ENCODE peak calls at places on chromosomes 5 and 9, in nine cellular contexts. I is fibroblast of lung; K is CD4-positive, CD25-positive, alpha-beta regulatory T cell; H is dorsolateral prefrontal cortex; Q is PC-9; N is fibroblast of the aortic adventitia; V is IMR-90; A is coronary artery; W is NB4. Y is an unnamed sample.

GRCh38 chr5:150488519-150489357 is 19.2 kb upstream of the NDST1 start:
- DNase-seq in I (peak; percentile 87), K (no peak), H (peak; percentile 44), Q (peak; percentile 43), N (peak; percentile 91), V (peak; percentile 59), A (peak; percentile 95), W (peak; percentile 93), Y (no peak)

GRCh38 chr5:128674837-128675446 is 136.9 kb upstream of the FBN2 start:
- DNase-seq in I (peak; percentile 11), K (peak; percentile 25), H (no peak), Q (no peak), N (peak; percentile 57), V (peak; percentile 57), A (no peak), W (peak; percentile 53), Y (peak; percentile 66)

GRCh38 chr5:104347119-104347708 is 784.6 kb upstream of the NUDT12 start:
- DNase-seq in I (peak; percentile 38), K (no peak), H (no peak), Q (no peak), N (peak; percentile 59), V (peak; percentile 38), A (no peak), W (peak; percentile 22), Y (peak; percentile 25)

GRCh38 chr9:22100626-22101025 is 91.5 kb upstream of the CDKN2B start:
- DNase-seq in I (no peak), K (no peak), H (no peak), Q (no peak), N (no peak), V (no peak), A (no peak), W (no peak), Y (no peak)

GRCh38 chr5:90529939-90530677 is 724 bp upstream of the LYSMD3 start:
- DNase-seq in I (peak; percentile 79), K (peak; percentile 81), H (peak; percentile 73), Q (peak; percentile 71), N (peak; percentile 84), V (peak; percentile 82), A (peak; percentile 81), W (peak; percentile 83), Y (peak; percentile 83)

GRCh38 chr9:129225815-129226214 is 47.8 kb upstream of the IER5L start:
- DNase-seq in I (peak; percentile 95), K (peak; percentile 72), H (peak; percentile 47), Q (peak; percentile 68), N (peak; percentile 97), V (peak; percentile 73), A (no peak), W (peak; percentile 85), Y (peak; percentile 63)

GRCh38 chr9:78592866-78593265 is 295.9 kb downstream of the PSAT1 start:
- DNase-seq in I (peak; percentile 82), K (no peak), H (no peak), Q (no peak), N (no peak), V (peak; percentile 78), A (no peak), W (no peak), Y (peak; percentile 14)

GRCh38 chr9:68746564-68746963 is 41.5 kb downstream of the PIP5K1B start:
- DNase-seq in I (no peak), K (no peak), H (no peak), Q (no peak), N (no peak), V (no peak), A (no peak), W (no peak), Y (no peak)

GRCh38 chr9:137570566-137570965 is 8.2 kb downstream of the DPH7 start:
- DNase-seq in I (no peak), K (no peak), H (no peak), Q (no peak), N (no peak), V (no peak), A (no peak), W (no peak), Y (no peak)

GRCh38 chr9:33480094-33480493 is 6.4 kb upstream of the NOL6 start:
- DNase-seq in I (no peak), K (no peak), H (no peak), Q (no peak), N (no peak), V (no peak), A (no peak), W (no peak), Y (no peak)

GRCh38 chr5:34436761-34437501 is 219.2 kb upstream of the RAI14 start:
- DNase-seq in I (peak; percentile 30), K (no peak), H (no peak), Q (no peak), N (peak; percentile 27), V (peak; percentile 79), A (no peak), W (no peak), Y (no peak)

GRCh38 chr5:142353093-142353472 is 28.3 kb upstream of the SPRY4 start:
- DNase-seq in I (no peak), K (peak; percentile 14), H (no peak), Q (peak; percentile 35), N (no peak), V (no peak), A (no peak), W (peak; percentile 19), Y (no peak)

GRCh38 chr9:123327697-123328100 is 28.3 kb upstream of the CRB2 start:
- DNase-seq in I (no peak), K (no peak), H (no peak), Q (peak; percentile 95), N (no peak), V (no peak), A (no peak), W (no peak), Y (peak; percentile 91)

GRCh38 chr5:72366324-72366976 is 46.3 kb downstream of the PTCD2 start:
- DNase-seq in I (peak; percentile 72), K (peak; percentile 62), H (peak; percentile 54), Q (peak; percentile 76), N (peak; percentile 93), V (peak; percentile 80), A (no peak), W (peak; percentile 80), Y (peak; percentile 81)

GRCh38 chr9:4986291-4986690 is 1.2 kb downstream of the JAK2 start:
- DNase-seq in I (no peak), K (no peak), H (no peak), Q (no peak), N (peak; percentile 46), V (peak; percentile 13), A (no peak), W (no peak), Y (no peak)

GRCh38 chr5:83042507-83042906 is 34.7 kb downstream of the TMEM167A start:
- DNase-seq in I (no peak), K (no peak), H (no peak), Q (no peak), N (no peak), V (no peak), A (no peak), W (no peak), Y (no peak)

GRCh38 chr9:77750284-77750683 is 102.2 kb upstream of the GNA14 start:
- DNase-seq in I (peak; percentile 65), K (no peak), H (no peak), Q (no peak), N (peak; percentile 38), V (peak; percentile 60), A (no peak), W (no peak), Y (no peak)

GRCh38 chr5:43572357-43572756 is 15.5 kb upstream of the PAIP1 start:
- DNase-seq in I (peak; percentile 38), K (no peak), H (no peak), Q (no peak), N (peak; percentile 70), V (no peak), A (no peak), W (no peak), Y (no peak)

GRCh38 chr9:93184439-93185221 is 691 bp downstream of the WNK2 start:
- DNase-seq in I (no peak), K (no peak), H (no peak), Q (no peak), N (no peak), V (no peak), A (no peak), W (no peak), Y (no peak)

GRCh38 chr5:6714221-6715041 is 1.2 kb downstream of the TENT4A start:
- DNase-seq in I (peak; percentile 13), K (peak; percentile 39), H (no peak), Q (no peak), N (no peak), V (no peak), A (no peak), W (peak; percentile 57), Y (no peak)

GRCh38 chr5:66710557-66710956 is 114.4 kb downstream of the MAST4 start:
- DNase-seq in I (peak; percentile 84), K (no peak), H (no peak), Q (no peak), N (peak; percentile 80), V (peak; percentile 4), A (no peak), W (no peak), Y (peak; percentile 6)

GRCh38 chr5:115179959-115180709 is 10.4 kb upstream of the TRIM36 start:
- DNase-seq in I (peak; percentile 25), K (peak; percentile 25), H (no peak), Q (no peak), N (no peak), V (peak; percentile 4), A (no peak), W (peak; percentile 79), Y (peak; percentile 10)
- H3K4me3 ChIP-seq in I (peak overlapping the region; percentile 61), K (peak overlapping the region; percentile 44), H (peak overlapping the region; percentile 67), Q (no peak overlapping the region), N (peak overlapping the region; percentile 61), V (peak overlapping the region; percentile 35), A (peak overlapping the region; percentile 83), W (peak overlapping the region; percentile 59), Y (peak overlapping the region; percentile 18)

DNA sequence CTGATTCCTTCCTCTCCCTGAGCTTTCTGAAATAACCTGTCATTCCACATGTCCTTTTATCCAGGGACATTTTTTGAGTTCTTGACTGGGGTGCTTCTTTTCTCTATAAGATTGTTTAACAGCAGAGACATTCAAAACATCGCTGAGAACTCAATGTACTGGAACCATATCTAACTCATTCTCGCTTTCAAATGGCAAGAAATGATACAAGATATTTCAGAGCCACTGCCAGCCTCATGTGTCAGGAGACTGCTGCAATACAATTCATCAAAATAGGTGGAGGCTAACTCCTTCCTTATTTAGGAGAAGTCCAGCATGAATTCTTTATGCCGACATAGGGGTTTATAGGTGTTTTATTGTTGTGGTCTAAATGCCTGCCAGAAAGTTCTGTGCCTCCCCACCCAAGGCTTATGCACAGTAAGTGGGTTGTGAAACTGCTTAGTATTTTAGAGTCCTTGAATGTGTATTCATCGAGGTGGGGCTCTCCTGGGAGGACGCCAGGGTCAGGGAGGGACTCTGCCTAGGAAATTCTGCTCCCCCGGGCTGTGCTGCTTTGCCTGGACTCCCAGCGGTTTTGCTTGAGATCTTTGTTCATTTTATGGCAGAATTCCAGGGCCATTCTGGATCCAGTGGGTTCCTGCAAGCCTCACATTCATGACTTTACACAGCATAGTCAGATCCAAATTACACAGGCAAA is 53.9 kb downstream of the ZNF474 start:
- DNase-seq in I (peak; percentile 91), K (no peak), H (peak; percentile 33), Q (no peak), N (peak; percentile 94), V (peak; percentile 76), A (peak; percentile 86), W (no peak), Y (peak; percentile 94)
- H3K4me3 ChIP-seq in I (no peak overlapping the region), K (no peak overlapping the region), H (no peak overlapping the region), Q (no peak overlapping the region), N (no peak overlapping the region), V (no peak overlapping the region), A (peak overlapping the region; percentile 20), W (no peak overlapping the region), Y (peak overlapping the region; percentile 34)

GRCh38 chr5:157172408-157172807 is 6.3 kb upstream of the GARIN3 start:
- DNase-seq in I (no peak), K (peak; percentile 90), H (no peak), Q (no peak), N (no peak), V (no peak), A (no peak), W (no peak), Y (peak; percentile 1)
- H3K4me3 ChIP-seq in I (no peak overlapping the region), K (peak overlapping the region; percentile 70), H (no peak overlapping the region), Q (no peak overlapping the region), N (no peak overlapping the region), V (no peak overlapping the region), A (no peak overlapping the region), W (no peak overlapping the region), Y (no peak overlapping the region)

GRCh38 chr5:1485320-1486118 is 38.2 kb downstream of the LPCAT1 start:
- DNase-seq in I (no peak), K (no peak), H (no peak), Q (no peak), N (no peak), V (no peak), A (no peak), W (peak; percentile 52), Y (no peak)
- H3K4me3 ChIP-seq in I (no peak overlapping the region), K (no peak overlapping the region), H (no peak overlapping the region), Q (no peak overlapping the region), N (no peak overlapping the region), V (no peak overlapping the region), A (no peak overlapping the region), W (no peak overlapping the region), Y (no peak overlapping the region)

Y was measured in epithelial cell of esophagus.